ENCODE peak calls at places on chromosomes 3 and 15, in five cellular contexts. U is IMR-90, I is prostate gland, J is MM.1S, H is spleen. V is an unnamed sample.
A peak's percentile ranks its signal among the peaks of the same experiment; 100 is the strongest.

GRCh38 chr15:85335193-85335939 is 45.0 kb upstream of the AKAP13 start:
- DNase-seq in U (no peak), H (no peak), I (no peak), J (no peak), V (no peak)

GRCh38 chr15:29050870-29051269 is 165.1 kb downstream of the APBA2 start:
- DNase-seq in I (no peak), U (peak; percentile 68), H (no peak), J (no peak), V (no peak)

GRCh38 chr15:84658080-84658787 is at the start of gene NMB:
- DNase-seq in H (peak; percentile 97), U (peak; percentile 63), J (peak; percentile 93), I (peak; percentile 72), V (peak; percentile 90)

GRCh38 chr15:36177590-36178281 is 401.7 kb upstream of the CDIN1 start:
- DNase-seq in I (peak; percentile 11), J (no peak), U (peak; percentile 43), H (no peak), V (no peak)

GRCh38 chr3:42236611-42237010 is 29.4 kb downstream of the CCK start:
- DNase-seq in J (no peak), I (peak; percentile 63), U (no peak), H (no peak), V (no peak)

GRCh38 chr3:138125548-138126221 is 6.5 kb downstream of the A4GNT start:
- DNase-seq in H (no peak), I (no peak), U (peak; percentile 66), J (no peak), V (no peak)

GRCh38 chr15:44087578-44088190 is 107.4 kb downstream of the FRMD5 start:
- DNase-seq in J (no peak), I (no peak), H (no peak), U (peak; percentile 93), V (no peak)

GRCh38 chr3:125271127-125271526 is 58.6 kb upstream of the SLC12A8 start:
- DNase-seq in H (no peak), J (no peak), I (no peak), U (no peak), V (no peak)

GRCh38 chr3:61966200-61966599 is 404.8 kb downstream of the PTPRG start:
- DNase-seq in J (no peak), I (no peak), U (peak; percentile 4), H (no peak), V (no peak)

GRCh38 chr3:171391432-171391831 is 68.8 kb downstream of the TNIK start:
- DNase-seq in I (no peak), H (no peak), J (no peak), U (no peak), V (no peak)

GRCh38 chr3:56684029-56684428 is 964 bp upstream of the TASOR start:
- DNase-seq in I (peak; percentile 55), J (no peak), H (no peak), U (no peak), V (no peak)

GRCh38 chr15:41043276-41043675 is 72.8 kb downstream of the INO80 start:
- DNase-seq in U (peak; percentile 67), J (no peak), I (no peak), H (no peak), V (no peak)

GRCh38 chr3:46845860-46846623 is 17.2 kb downstream of the MYL3 start:
- DNase-seq in U (peak; percentile 57), J (peak; percentile 31), H (peak; percentile 93), I (peak; percentile 72), V (peak; percentile 88)

GRCh38 chr15:94848054-94848453 is 616.7 kb downstream of the MCTP2 start:
- DNase-seq in J (no peak), I (no peak), H (no peak), U (no peak), V (no peak)

GRCh38 chr15:59739557-59740186 is 50.6 kb upstream of the BNIP2 start:
- DNase-seq in J (no peak), U (no peak), H (no peak), I (no peak), V (no peak)

GRCh38 chr15:27826411-27826810 is 272.7 kb downstream of the OCA2 start:
- DNase-seq in I (no peak), J (no peak), U (no peak), H (no peak), V (no peak)

GRCh38 chr15:44215594-44215993 is 20.5 kb upstream of the FRMD5 start:
- DNase-seq in I (no peak), J (no peak), U (peak; percentile 90), H (no peak), V (peak; percentile 6)

GRCh38 chr3:24278526-24278925 is 216.1 kb downstream of the THRB start:
- DNase-seq in I (no peak), J (no peak), H (no peak), U (no peak), V (no peak)

GRCh38 chr3:45145223-45145622 is 955 bp downstream of the CDCP1 start:
- DNase-seq in I (peak; percentile 61), H (no peak), U (no peak), J (no peak), V (no peak)

GRCh38 chr3:123602325-123602724 is 17.5 kb upstream of the HACD2 start:
- DNase-seq in H (no peak), J (no peak), U (peak; percentile 94), I (peak; percentile 41), V (no peak)

GRCh38 chr3:137761099-137761562 is 3.0 kb upstream of the SOX14 start:
- DNase-seq in U (no peak), H (no peak), J (no peak), I (no peak), V (no peak)

GRCh38 chr15:23038741-23039150 is 623 bp downstream of the TUBGCP5 start:
- DNase-seq in U (peak; percentile 53), I (no peak), J (no peak), H (no peak), V (no peak)

GRCh38 chr3:169562988-169563774 is 100.3 kb downstream of the MECOM start:
- DNase-seq in U (no peak), J (no peak), H (no peak), I (no peak), V (peak; percentile 11)

GRCh38 chr3:44982817-44983216 is 6.8 kb downstream of the EXOSC7 start:
- DNase-seq in J (no peak), H (no peak), I (no peak), U (no peak), V (no peak)

GRCh38 chr15:34297059-34297458 is 40.5 kb downstream of the SLC12A6 start:
- DNase-seq in H (no peak), U (peak; percentile 37), I (no peak), J (no peak), V (no peak)

GRCh38 chr3:108293858-108294257 is 2.5 kb upstream of the HHLA2 start:
- DNase-seq in H (no peak), J (peak; percentile 44), I (no peak), U (no peak), V (peak; percentile 79)

GRCh38 chr3:71438004-71438685 is 145.4 kb downstream of the FOXP1 start:
- DNase-seq in I (peak; percentile 37), J (no peak), U (no peak), H (no peak), V (no peak)

GRCh38 chr3:150391200-150391599 is 16.9 kb upstream of the TSC22D2 start:
- DNase-seq in U (peak; percentile 68), I (no peak), J (no peak), H (no peak), V (no peak)

GRCh38 chr3:23600178-23600577 is 205.6 kb upstream of the UBE2E1 start:
- DNase-seq in H (no peak), U (peak; percentile 96), J (no peak), I (no peak), V (no peak)

DNA sequence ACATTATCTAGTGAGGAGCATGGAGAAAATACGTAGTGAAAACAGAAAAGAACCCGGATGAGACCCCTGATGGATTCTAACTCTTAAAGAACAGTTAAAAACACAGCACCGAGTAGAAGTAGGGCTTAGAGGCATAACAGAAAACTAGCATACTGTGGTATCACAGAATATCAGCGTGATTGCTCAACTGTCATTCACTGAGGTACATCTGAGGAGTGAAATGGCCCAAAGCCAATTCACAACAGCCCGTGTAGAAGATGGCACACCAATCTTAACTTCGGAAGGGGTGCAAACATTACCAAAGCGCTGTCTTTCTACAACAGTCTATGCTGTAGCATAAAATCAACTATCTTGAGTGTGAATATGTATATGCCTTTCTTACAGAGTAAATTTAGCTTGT is 1.8 kb downstream of the CLASP2 start:
- DNase-seq in U (no peak), I (no peak), H (no peak), J (no peak), V (no peak)
- H3K4me3 ChIP-seq in U (peak overlapping the region; percentile 16), I (peak overlapping the region; percentile 91), H (no peak overlapping the region), J (no peak overlapping the region), V (no peak overlapping the region)

DNA sequence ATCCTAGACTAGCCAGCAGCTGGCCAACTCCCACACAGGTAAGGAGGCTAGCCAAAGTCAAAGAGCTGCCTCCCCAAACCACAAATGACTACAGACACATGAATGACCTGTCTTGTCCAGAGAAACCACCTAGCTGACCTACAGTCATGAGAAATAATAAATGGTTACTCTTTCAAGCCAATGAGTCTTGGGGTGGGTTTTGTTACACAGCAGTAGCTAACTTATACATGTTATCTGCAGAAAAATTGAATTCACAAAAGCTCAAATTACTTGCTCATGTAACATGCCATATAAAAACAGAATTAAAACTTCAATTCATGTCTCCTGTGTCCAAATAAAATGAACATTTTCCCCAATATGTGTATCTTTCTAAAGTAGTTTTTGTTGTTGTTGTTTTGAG is 307.4 kb upstream of the NR2F2 start:
- DNase-seq in I (no peak), U (no peak), H (no peak), J (no peak), V (no peak)
- TF ChIP-seq CTCF in I (no peak), U (no peak), H (no peak), J (no peak), V (no peak)

GRCh38 chr15:38257676-38258075 is 5.0 kb downstream of the SPRED1 start:
- DNase-seq in J (no peak), I (no peak), U (no peak), H (no peak), V (no peak)
- H3K4me3 ChIP-seq in J (no peak overlapping the region), I (no peak overlapping the region), U (no peak overlapping the region), H (no peak overlapping the region), V (no peak overlapping the region)

DNA sequence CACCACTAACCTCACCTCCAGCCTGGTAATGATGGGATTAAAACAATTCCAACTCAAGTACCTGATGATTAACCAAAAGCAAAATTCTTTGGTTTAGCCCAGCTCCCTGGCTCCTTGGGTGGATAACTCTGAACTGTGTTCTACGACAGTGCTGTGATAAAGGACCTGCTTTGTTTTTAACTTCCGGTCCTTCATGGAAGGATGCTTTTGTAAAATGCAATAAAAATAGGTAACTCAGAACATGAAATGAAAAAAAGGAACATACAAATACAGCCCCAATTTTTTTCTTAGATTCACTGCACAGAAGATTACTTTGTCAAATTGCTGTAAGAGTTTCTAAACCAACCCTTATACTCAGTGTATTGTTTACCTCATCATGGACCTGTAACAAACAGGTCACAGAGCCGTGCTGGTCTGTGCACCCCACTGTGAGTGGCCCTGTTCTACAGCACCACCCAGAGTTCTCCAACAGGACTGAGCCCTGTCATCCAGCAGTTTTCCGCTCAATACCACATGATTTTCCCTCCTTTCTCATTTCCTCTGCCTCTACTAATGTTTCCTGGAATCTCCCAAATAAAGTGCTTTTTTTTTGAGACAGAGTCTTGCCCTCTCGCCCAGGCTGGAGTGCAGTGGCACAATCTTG is 4.9 kb upstream of the PCYT1A start:
- DNase-seq in J (no peak), U (no peak), I (no peak), H (no peak), V (peak; percentile 68)
- TF ChIP-seq CTCF in J (no peak), U (no peak), I (no peak), H (no peak), V (peak; percentile 20)

GRCh38 chr3:158108596-158108995 is 1.3 kb upstream of the RSRC1 start:
- DNase-seq in U (no peak), I (no peak), J (no peak), H (no peak), V (no peak)
- H3K4me3 ChIP-seq in U (no peak overlapping the region), I (no peak overlapping the region), J (no peak overlapping the region), H (no peak overlapping the region), V (no peak overlapping the region)

GRCh38 chr3:49634736-49635135 is 39.4 kb upstream of the APEH start:
- DNase-seq in U (no peak), H (no peak), I (no peak), J (no peak), V (no peak)
- TF ChIP-seq CTCF in U (no peak), H (no peak), I (no peak), J (no peak), V (no peak)